ENCODE peak calls at places on chromosomes 12 and 14, in eight cellular contexts. Z is RWPE1, S is progenitor cell of endocrine pancreas, O is cardiac muscle cell, W is GM10248, K is neural crest cell, G is bronchial epithelial cell, U is pancreas. E is an unnamed sample.

GRCh38 chr12:68334136-68334535 is 2.0 kb upstream of the MDM1 start:
- DNase-seq in Z (no peak), O (no peak), K (no peak), U (no peak), S (no peak), W (peak), G (no peak), E (no peak)

GRCh38 chr12:17680220-17680619 is 409.8 kb downstream of the RERGL start:
- DNase-seq in U (no peak), G (no peak), W (no peak), S (no peak), K (no peak), Z (no peak), O (no peak), E (no peak)

GRCh38 chr12:59652098-59652497 is 56.3 kb downstream of the SLC16A7 start:
- DNase-seq in Z (no peak), G (no peak), S (no peak), W (no peak), K (no peak), U (no peak), O (no peak), E (no peak)

GRCh38 chr14:93081875-93082570 is 33.7 kb downstream of the ITPK1 start:
- DNase-seq in U (no peak), K (no peak), G (no peak), Z (no peak), S (no peak), W (no peak), O (no peak), E (no peak)

GRCh38 chr12:47742253-47742825 is 16.3 kb downstream of the RAPGEF3 start:
- DNase-seq in W (peak), K (peak), U (no peak), Z (peak), G (peak), S (peak), O (no peak), E (peak)

GRCh38 chr14:105473677-105474477 is 744 bp upstream of the CRIP2 start:
- DNase-seq in Z (peak), K (peak), O (peak), S (peak), U (peak), G (peak), W (peak), E (peak)

GRCh38 chr14:30849354-30849753 is 25.0 kb upstream of the COCH start:
- DNase-seq in Z (no peak), W (peak), U (no peak), K (no peak), S (no peak), G (no peak), O (no peak), E (no peak)

GRCh38 chr12:9651265-9651729 is 18.2 kb upstream of the CLEC2D start:
- DNase-seq in Z (no peak), U (no peak), O (no peak), W (no peak), K (no peak), G (peak), S (no peak), E (no peak)

GRCh38 chr12:52372216-52373154 is 5.2 kb upstream of the KRT85 start:
- DNase-seq in Z (peak), U (peak), O (peak), S (peak), W (peak), G (peak), K (peak), E (no peak)

GRCh38 chr12:70070494-70071007 is 172.7 kb upstream of the CNOT2 start:
- DNase-seq in K (no peak), O (no peak), W (no peak), S (no peak), U (no peak), G (no peak), Z (no peak), E (no peak)

GRCh38 chr12:14960548-14961465 is 594 bp downstream of the ARHGDIB start:
- DNase-seq in S (no peak), U (no peak), G (peak), O (no peak), W (no peak), K (no peak), Z (peak), E (peak)

GRCh38 chr12:69540606-69541386 is 44.5 kb upstream of the CCT2 start:
- DNase-seq in G (no peak), Z (no peak), U (no peak), W (no peak), S (no peak), O (no peak), K (no peak), E (no peak)

GRCh38 chr14:73198253-73198652 is 39.1 kb upstream of the PAPLN start:
- DNase-seq in Z (no peak), K (no peak), W (no peak), O (no peak), S (no peak), G (no peak), U (no peak), E (no peak)

GRCh38 chr12:93226356-93226755 is 151.4 kb upstream of the NUDT4 start:
- DNase-seq in S (no peak), W (no peak), K (no peak), G (peak), U (no peak), O (no peak), Z (no peak), E (no peak)

GRCh38 chr12:6264402-6265037 is 46.0 kb upstream of the PLEKHG6 start:
- DNase-seq in O (no peak), U (no peak), Z (no peak), S (no peak), G (no peak), W (no peak), K (no peak), E (no peak)

GRCh38 chr12:76085159-76085868 is 829 bp upstream of the NAP1L1 start:
- DNase-seq in G (peak), U (no peak), W (peak), K (no peak), S (no peak), Z (no peak), O (peak), E (no peak)
- TF ChIP-seq CTCF in G (no peak), U (no peak), W (peak), K (peak), S (no peak), Z (peak), O (peak), E (no peak)

GRCh38 chr12:50132505-50133135 is 20.6 kb downstream of the COX14 start:
- DNase-seq in U (no peak), W (peak), G (peak), K (no peak), S (no peak), Z (no peak), O (peak), E (no peak)
- TF ChIP-seq CTCF in U (peak), W (peak), G (peak), K (peak), S (peak), Z (peak), O (peak), E (no peak)

DNA sequence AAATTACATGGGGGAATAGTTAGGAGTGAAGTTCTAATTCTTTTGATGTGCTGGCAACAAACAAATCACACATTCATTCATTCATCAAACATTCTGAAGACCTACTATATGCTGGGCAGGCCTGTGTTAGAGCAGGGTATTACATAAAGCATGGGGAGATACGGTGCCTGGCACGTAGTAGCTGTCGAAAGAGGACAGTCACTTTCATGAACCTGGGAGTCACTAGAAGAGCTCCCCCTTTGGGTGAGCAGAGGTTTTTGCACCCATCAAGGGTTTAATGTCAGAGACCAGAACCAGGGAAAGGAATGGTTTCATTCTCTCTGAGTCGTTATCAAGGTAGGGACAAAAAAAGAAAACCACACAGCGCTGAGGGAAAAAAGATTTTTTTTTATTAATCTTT is 10.0 kb downstream of the LHX5 start:
- DNase-seq in S (no peak), K (no peak), Z (peak), W (peak), O (peak), U (no peak), G (peak), E (no peak)
- TF ChIP-seq CTCF in S (peak), K (no peak), Z (no peak), W (peak), O (peak), U (no peak), G (peak), E (no peak)

GRCh38 chr14:52339262-52339661 is 25.1 kb downstream of the PTGER2 start:
- DNase-seq in K (no peak), O (no peak), U (no peak), W (no peak), S (no peak), G (no peak), Z (no peak), E (no peak)
- TF ChIP-seq CTCF in K (no peak), O (no peak), U (no peak), W (no peak), S (no peak), G (no peak), Z (no peak), E (no peak)

DNA sequence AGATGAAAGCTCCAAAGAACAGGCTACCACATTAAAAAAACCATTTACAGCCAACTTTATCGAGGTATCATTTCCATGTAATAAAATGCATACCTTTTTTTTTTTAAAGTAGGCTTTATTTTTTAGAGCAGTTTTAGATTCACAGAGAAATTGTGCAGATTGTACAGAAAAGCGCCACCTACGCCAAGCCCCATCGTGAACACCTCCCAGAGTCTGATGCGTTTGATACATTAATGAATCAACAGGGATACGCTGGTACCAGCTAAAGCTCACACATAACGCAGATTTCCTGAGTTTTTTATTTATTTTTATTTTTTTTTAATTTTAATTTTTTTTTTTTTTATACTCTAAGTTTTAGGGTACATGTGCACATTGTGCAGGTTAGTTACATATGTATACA is 129.9 kb downstream of the KIF26A start:
- DNase-seq in Z (no peak), G (no peak), U (no peak), O (no peak), W (no peak), S (no peak), K (no peak), E (no peak)
- TF ChIP-seq CTCF in Z (no peak), G (no peak), U (no peak), O (no peak), W (no peak), S (no peak), K (no peak), E (no peak)